ENCODE peak calls at places on chromosomes 7 and 10, in four cellular contexts. One of them, this sample, is unnamed.

GRCh38 chr7:107372298-107372697 is 97.6 kb upstream of the GPR22 start:
- DNase-seq in fibroblast of the conjunctiva: no peak
- DNase-seq in memory B cell: no peak
- DNase-seq in ACHN: no peak
- DNase-seq in this sample: no peak

GRCh38 chr7:83101540-83101939 is 61.1 kb downstream of the PCLO start:
- DNase-seq in memory B cell: no peak
- DNase-seq in fibroblast of the conjunctiva: no peak
- DNase-seq in ACHN: no peak
- DNase-seq in this sample: no peak

GRCh38 chr7:133931053-133931452 is 196.1 kb upstream of the LRGUK start:
- DNase-seq in fibroblast of the conjunctiva: no peak
- DNase-seq in ACHN: no peak
- DNase-seq in memory B cell: no peak
- DNase-seq in this sample: no peak

GRCh38 chr10:15211464-15211979 is 43.0 kb upstream of the NMT2 start:
- DNase-seq in memory B cell: no peak
- DNase-seq in fibroblast of the conjunctiva: peak
- DNase-seq in ACHN: no peak
- DNase-seq in this sample: peak

GRCh38 chr7:85172530-85172941 is 14.3 kb downstream of the SEMA3D start:
- DNase-seq in ACHN: no peak
- DNase-seq in fibroblast of the conjunctiva: peak
- DNase-seq in memory B cell: no peak
- DNase-seq in this sample: no peak

GRCh38 chr7:139016931-139017511 is 18.8 kb downstream of the ZC3HAV1L start:
- DNase-seq in memory B cell: peak
- DNase-seq in fibroblast of the conjunctiva: peak
- DNase-seq in ACHN: peak
- DNase-seq in this sample: peak

GRCh38 chr7:2723138-2723850 is 35.3 kb downstream of the AMZ1 start:
- DNase-seq in fibroblast of the conjunctiva: no peak
- DNase-seq in memory B cell: no peak
- DNase-seq in ACHN: no peak
- DNase-seq in this sample: no peak

GRCh38 chr10:16316733-16317132 is 120.1 kb upstream of the PTER start:
- DNase-seq in ACHN: no peak
- DNase-seq in fibroblast of the conjunctiva: no peak
- DNase-seq in memory B cell: no peak
- DNase-seq in this sample: no peak

GRCh38 chr10:133123050-133123745 is 35.5 kb downstream of the ADGRA1 start:
- DNase-seq in ACHN: no peak
- DNase-seq in memory B cell: no peak
- DNase-seq in fibroblast of the conjunctiva: no peak
- DNase-seq in this sample: no peak

GRCh38 chr7:5360451-5360850 is 63.2 kb downstream of the TNRC18 start:
- DNase-seq in memory B cell: no peak
- DNase-seq in ACHN: no peak
- DNase-seq in fibroblast of the conjunctiva: no peak
- DNase-seq in this sample: no peak

GRCh38 chr10:123559823-123560092 is 106.4 kb upstream of the GPR26 start:
- DNase-seq in memory B cell: no peak
- DNase-seq in fibroblast of the conjunctiva: no peak
- DNase-seq in ACHN: no peak
- DNase-seq in this sample: no peak

GRCh38 chr7:80199072-80199471 is 64.4 kb downstream of the GNAI1 start:
- DNase-seq in fibroblast of the conjunctiva: no peak
- DNase-seq in memory B cell: no peak
- DNase-seq in ACHN: no peak
- DNase-seq in this sample: no peak

GRCh38 chr7:46534593-46535271 is 613.7 kb upstream of the IGFBP3 start:
- DNase-seq in memory B cell: no peak
- DNase-seq in ACHN: no peak
- DNase-seq in fibroblast of the conjunctiva: no peak
- DNase-seq in this sample: no peak

GRCh38 chr7:128836729-128837348 is 6.6 kb downstream of the FLNC start:
- DNase-seq in memory B cell: no peak
- DNase-seq in ACHN: no peak
- DNase-seq in fibroblast of the conjunctiva: no peak
- DNase-seq in this sample: no peak

GRCh38 chr10:93904901-93905300 is 11.1 kb downstream of the SLC35G1 start:
- DNase-seq in memory B cell: no peak
- DNase-seq in ACHN: no peak
- DNase-seq in fibroblast of the conjunctiva: no peak
- DNase-seq in this sample: no peak

GRCh38 chr10:88544140-88544870 is 38.8 kb downstream of the RNLS start:
- DNase-seq in ACHN: no peak
- DNase-seq in fibroblast of the conjunctiva: no peak
- DNase-seq in memory B cell: no peak
- DNase-seq in this sample: no peak